ENCODE peak calls at places on chromosomes 12 and 14, in four cellular contexts. N, Y, T and P are unnamed samples.
A peak's percentile ranks its signal among the peaks of the same experiment; 100 is the strongest.

GRCh38 chr12:56677680-56678079 is 10.4 kb downstream of the PTGES3 start:
- DNase-seq in Y (no peak), T (no peak), N (no peak), P (no peak)

GRCh38 chr12:47247418-47247817 is 167.7 kb upstream of the AMIGO2 start:
- DNase-seq in T (no peak), N (no peak), Y (no peak), P (no peak)

GRCh38 chr12:66279127-66279712 is 23.1 kb upstream of the HELB start:
- DNase-seq in Y (peak; percentile 22), N (peak; percentile 23), T (peak; percentile 33), P (peak; percentile 11)

GRCh38 chr12:121238604-121239334 is 28.8 kb downstream of the P2RX4 start:
- DNase-seq in Y (no peak), N (peak; percentile 65), T (no peak), P (peak; percentile 91)

GRCh38 chr12:1740161-1740948 is 49.5 kb downstream of the ADIPOR2 start:
- DNase-seq in T (no peak), Y (no peak), N (peak; percentile 86), P (peak; percentile 20)

GRCh38 chr12:91902860-91903683 is 242.6 kb downstream of the BTG1 start:
- DNase-seq in T (no peak), Y (peak; percentile 46), N (no peak), P (peak; percentile 55)

GRCh38 chr12:60172266-60172665 is 576.4 kb downstream of the SLC16A7 start:
- DNase-seq in Y (peak; percentile 43), N (no peak), T (no peak), P (no peak)

GRCh38 chr14:83467811-83468210 is 1934.2 kb upstream of the SEL1L start:
- DNase-seq in N (no peak), T (no peak), Y (peak; percentile 27), P (peak; percentile 11)

GRCh38 chr12:128339121-128339520 is 72.2 kb downstream of the TMEM132C start:
- DNase-seq in Y (no peak), T (no peak), N (peak; percentile 92), P (peak; percentile 79)

GRCh38 chr12:123106640-123107359 is 44.1 kb downstream of the PITPNM2 start:
- DNase-seq in T (peak; percentile 38), Y (no peak), N (no peak), P (peak; percentile 60)

GRCh38 chr12:124609041-124609984 is 41.9 kb upstream of the NCOR2 start:
- DNase-seq in Y (peak; percentile 34), N (peak; percentile 64), T (peak; percentile 66), P (peak; percentile 99)

GRCh38 chr14:94382099-94382498 is 6.3 kb downstream of the SERPINA1 start:
- DNase-seq in N (no peak), Y (no peak), T (no peak), P (no peak)

GRCh38 chr14:67618617-67619063 is 1.1 kb upstream of the ARG2 start:
- DNase-seq in T (no peak), Y (peak; percentile 79), N (peak; percentile 73), P (peak; percentile 71)

GRCh38 chr12:132439333-132439904 is 50.5 kb upstream of the FBRSL1 start:
- DNase-seq in Y (no peak), T (no peak), N (no peak), P (no peak)

GRCh38 chr14:75247286-75247922 is 31.2 kb upstream of the FOS start:
- DNase-seq in N (no peak), Y (no peak), T (peak; percentile 49), P (no peak)

GRCh38 chr14:48703728-48704467 is 882.3 kb downstream of the RPS29 start:
- DNase-seq in T (no peak), Y (no peak), N (no peak), P (peak; percentile 60)

GRCh38 chr12:124917135-124917840 is 2.8 kb upstream of the UBC start:
- DNase-seq in Y (peak; percentile 100), T (peak; percentile 89), N (no peak), P (no peak)

GRCh38 chr12:130053641-130054040 is 108.6 kb upstream of the FZD10 start:
- DNase-seq in N (no peak), Y (no peak), T (no peak), P (peak; percentile 70)

GRCh38 chr12:106903241-106903950 is 52.3 kb upstream of the TMEM263 start:
- DNase-seq in N (peak; percentile 86), T (peak; percentile 70), Y (peak; percentile 33), P (peak; percentile 99)

GRCh38 chr12:29640589-29641345 is 143.0 kb downstream of the TMTC1 start:
- DNase-seq in N (peak; percentile 20), T (no peak), Y (peak; percentile 68), P (no peak)

GRCh38 chr14:75059642-75060041 is 4.2 kb downstream of the ACYP1 start:
- DNase-seq in N (no peak), T (no peak), Y (peak; percentile 26), P (no peak)

GRCh38 chr12:111268738-111269572 is 99.9 kb downstream of the PHETA1 start:
- DNase-seq in T (no peak), N (peak; percentile 18), Y (no peak), P (peak; percentile 62)

GRCh38 chr14:75301666-75302325 is 23.2 kb downstream of the FOS start:
- DNase-seq in T (peak; percentile 47), N (no peak), Y (no peak), P (no peak)

GRCh38 chr12:132610051-132610759 is at the start of gene LRCOL1:
- DNase-seq in N (no peak), T (no peak), Y (peak; percentile 90), P (peak; percentile 58)

GRCh38 chr14:39025250-39025809 is 77.7 kb downstream of the SEC23A start:
- DNase-seq in Y (no peak), N (no peak), T (no peak), P (peak; percentile 22)

GRCh38 chr12:57904848-57905811 is 36.2 kb upstream of the ATP23 start:
- DNase-seq in Y (peak; percentile 88), N (peak; percentile 97), T (peak; percentile 79), P (peak; percentile 95)

GRCh38 chr12:64178122-64178521 is 44.0 kb downstream of the KICS2 start:
- DNase-seq in N (no peak), Y (peak; percentile 96), T (no peak), P (no peak)

GRCh38 chr12:120930032-120930431 is 25.9 kb upstream of the SPPL3 start:
- DNase-seq in T (no peak), N (no peak), Y (no peak), P (no peak)